ENCODE peak calls at places on chromosome 16, in eight cellular contexts. L, Y, C, G, A, D, B and V are unnamed samples.

GRCh38 chr16:1200014-1200627 is 24.9 kb downstream of the TPSG1 start:
- DNase-seq in A (no peak), G (no peak), D (no peak), Y (no peak), C (no peak), L (no peak), B (no peak), V (no peak)

GRCh38 chr16:30996324-30996999 is 11.5 kb downstream of the HSD3B7 start:
- DNase-seq in A (no peak), Y (no peak), C (no peak), B (peak; percentile 31), L (no peak), G (no peak), D (no peak), V (no peak)

GRCh38 chr16:15770107-15770506 is 86.7 kb downstream of the MYH11 start:
- DNase-seq in C (no peak), B (no peak), G (no peak), D (no peak), A (peak; percentile 67), Y (no peak), L (peak; percentile 94), V (no peak)

GRCh38 chr16:22071352-22071923 is 20.9 kb upstream of the VWA3A start:
- DNase-seq in Y (no peak), G (no peak), C (no peak), B (no peak), L (peak; percentile 6), D (no peak), A (no peak), V (no peak)

GRCh38 chr16:59164461-59164860 is 430.3 kb upstream of the GOT2 start:
- DNase-seq in C (no peak), A (no peak), L (no peak), D (no peak), Y (no peak), G (no peak), B (no peak), V (no peak)

GRCh38 chr16:85402910-85403692 is 210.0 kb upstream of the GSE1 start:
- DNase-seq in Y (no peak), G (peak; percentile 57), A (peak; percentile 77), B (no peak), L (peak; percentile 85), C (peak; percentile 54), D (no peak), V (no peak)

GRCh38 chr16:57411362-57411976 is 6.9 kb downstream of the CCL17 start:
- DNase-seq in D (no peak), B (no peak), Y (peak; percentile 64), A (no peak), L (no peak), G (no peak), C (no peak), V (no peak)

GRCh38 chr16:1839554-1839953 is 12.5 kb downstream of the FAHD1 start:
- DNase-seq in G (no peak), L (peak; percentile 52), B (no peak), C (no peak), D (no peak), Y (no peak), A (no peak), V (no peak)

GRCh38 chr16:24652803-24653202 is 76.6 kb upstream of the TNRC6A start:
- DNase-seq in B (no peak), G (no peak), D (no peak), A (no peak), L (no peak), C (no peak), Y (no peak), V (no peak)

GRCh38 chr16:84806256-84806889 is 13.4 kb upstream of the CRISPLD2 start:
- DNase-seq in B (peak; percentile 86), D (peak; percentile 23), C (peak; percentile 91), Y (no peak), A (peak; percentile 76), L (peak; percentile 89), G (peak; percentile 17), V (peak; percentile 93)

GRCh38 chr16:49597796-49598195 is 224.2 kb downstream of the C16orf78 start:
- DNase-seq in B (no peak), L (no peak), Y (no peak), A (no peak), D (no peak), C (no peak), G (no peak), V (no peak)

GRCh38 chr16:5461141-5461540 is 363.5 kb upstream of the EEF2KMT start:
- DNase-seq in C (no peak), L (no peak), D (peak; percentile 38), G (no peak), Y (no peak), B (no peak), A (no peak), V (no peak)

GRCh38 chr16:13863075-13863765 is 56.7 kb upstream of the ERCC4 start:
- DNase-seq in A (no peak), L (peak; percentile 4), B (no peak), G (no peak), D (no peak), Y (no peak), C (no peak), V (no peak)

GRCh38 chr16:20166531-20167235 is 93.0 kb upstream of the GPR139 start:
- DNase-seq in G (no peak), L (peak; percentile 1), D (no peak), B (no peak), A (no peak), Y (no peak), C (peak; percentile 12), V (no peak)

GRCh38 chr16:86018487-86018886 is 119.5 kb downstream of the IRF8 start:
- DNase-seq in L (peak; percentile 65), A (peak; percentile 72), C (no peak), D (peak; percentile 30), B (no peak), Y (no peak), G (no peak), V (no peak)

GRCh38 chr16:67396159-67396774 is 3.0 kb upstream of the TPPP3 start:
- DNase-seq in G (peak; percentile 59), B (peak; percentile 94), C (peak; percentile 85), L (peak; percentile 64), D (peak; percentile 73), A (peak; percentile 85), Y (no peak), V (peak; percentile 97)

GRCh38 chr16:17365591-17366298 is 105.0 kb downstream of the XYLT1 start:
- DNase-seq in B (no peak), Y (no peak), G (no peak), D (no peak), C (no peak), L (peak; percentile 60), A (no peak), V (no peak)

GRCh38 chr16:30095166-30096078 is 591 bp downstream of the YPEL3 start:
- DNase-seq in A (no peak), D (no peak), G (peak; percentile 62), L (no peak), C (no peak), Y (peak; percentile 60), B (no peak), V (no peak)

GRCh38 chr16:2485811-2486507 is 11.0 kb downstream of the TBC1D24 start:
- DNase-seq in C (no peak), A (no peak), B (no peak), Y (no peak), L (no peak), D (no peak), G (no peak), V (no peak)

GRCh38 chr16:88385831-88386815 is 3.4 kb downstream of the ZNF469 start:
- DNase-seq in A (peak; percentile 44), C (no peak), Y (no peak), D (no peak), B (no peak), L (no peak), G (peak; percentile 21), V (no peak)

GRCh38 chr16:57098188-57098841 is 5.9 kb downstream of the CPNE2 start:
- DNase-seq in G (no peak), C (no peak), B (no peak), L (no peak), A (no peak), Y (no peak), D (no peak), V (no peak)

GRCh38 chr16:84913315-84913714 is 93.5 kb downstream of the CRISPLD2 start:
- DNase-seq in D (no peak), C (no peak), B (no peak), A (peak; percentile 26), Y (no peak), L (no peak), G (no peak), V (no peak)

GRCh38 chr16:11972128-11972527 is 4.4 kb upstream of the SNX29 start:
- DNase-seq in C (no peak), B (no peak), G (no peak), L (peak; percentile 38), Y (no peak), D (no peak), A (no peak), V (no peak)

GRCh38 chr16:58638148-58639036 is 8.8 kb upstream of the CNOT1 start:
- DNase-seq in D (no peak), Y (no peak), L (peak; percentile 89), C (peak; percentile 87), G (no peak), B (peak; percentile 83), A (peak; percentile 71), V (peak; percentile 57)

GRCh38 chr16:30491229-30491628 is 18.7 kb downstream of the ITGAL start:
- DNase-seq in D (no peak), G (no peak), L (no peak), Y (no peak), B (no peak), A (no peak), C (no peak), V (no peak)

GRCh38 chr16:84741351-84741791 is 41.6 kb downstream of the USP10 start:
- DNase-seq in G (no peak), B (no peak), A (no peak), Y (no peak), L (peak; percentile 43), C (peak; percentile 59), D (no peak), V (no peak)